ENCODE peak calls at places on chromosomes 13 and 19, in six cellular contexts. K is Peyer's patch, S is endothelial cell of umbilical vein, P is adrenal gland, Z is A549, R is ovary. V is an unnamed sample. For H3K4me1, the result is how much of the 10 kb centered on the place peaks cover.

GRCh38 chr13:31207630-31208549 is 8.1 kb downstream of the B3GLCT start:
- DNase-seq in P (peak), Z (no peak), S (no peak), R (peak), K (no peak), V (no peak)

GRCh38 chr13:20997301-20998061 is 63.9 kb downstream of the LATS2 start:
- DNase-seq in S (peak), P (no peak), R (no peak), K (no peak), Z (no peak), V (no peak)

GRCh38 chr19:7542556-7543348 is 7.2 kb downstream of the PNPLA6 start:
- DNase-seq in K (no peak), P (no peak), Z (no peak), S (no peak), R (no peak), V (no peak)

GRCh38 chr13:97127842-97128241 is 94.3 kb upstream of the MBNL2 start:
- DNase-seq in Z (no peak), P (no peak), K (no peak), R (no peak), S (no peak), V (no peak)

GRCh38 chr13:63501702-63502101 is 2086.1 kb upstream of the PCDH20 start:
- DNase-seq in R (no peak), Z (no peak), S (no peak), K (no peak), P (no peak), V (no peak)

GRCh38 chr19:13765395-13766094 is 1.2 kb downstream of the MRI1 start:
- DNase-seq in Z (no peak), R (no peak), S (no peak), P (no peak), K (no peak), V (no peak)

GRCh38 chr19:38385804-38386257 is 2.0 kb downstream of the GGN start:
- DNase-seq in S (no peak), P (no peak), R (no peak), Z (no peak), K (no peak), V (no peak)

GRCh38 chr13:78430166-78430791 is 173.1 kb downstream of the POU4F1 start:
- DNase-seq in R (no peak), P (no peak), Z (no peak), K (no peak), S (no peak), V (no peak)

GRCh38 chr13:53782400-53783030 is 753.9 kb downstream of the OLFM4 start:
- DNase-seq in P (peak), Z (peak), S (peak), K (no peak), R (no peak), V (peak)

GRCh38 chr19:49387936-49388372 is at the start of gene KASH5:
- DNase-seq in Z (peak), P (peak), K (peak), R (peak), S (peak), V (peak)

GRCh38 chr19:47049307-47049700 is 880 bp upstream of the TMEM160 start:
- DNase-seq in S (no peak), P (no peak), Z (no peak), K (no peak), R (no peak), V (no peak)

GRCh38 chr13:97310809-97311436 is 88.8 kb downstream of the MBNL2 start:
- DNase-seq in Z (no peak), K (no peak), R (no peak), P (no peak), S (no peak), V (no peak)

GRCh38 chr13:113861433-113862030 is 2.3 kb downstream of the GAS6 start:
- DNase-seq in K (no peak), S (no peak), R (no peak), P (no peak), Z (no peak), V (no peak)

GRCh38 chr13:75762066-75762937 is 126.2 kb downstream of the LMO7 start:
- DNase-seq in Z (peak), R (no peak), K (peak), S (peak), P (no peak), V (peak)

GRCh38 chr13:49258097-49258796 is 10.5 kb downstream of the CDADC1 start:
- DNase-seq in K (no peak), P (no peak), R (no peak), Z (no peak), S (no peak), V (no peak)

GRCh38 chr13:99955747-99956472 is 15.7 kb downstream of the ZIC5 start:
- DNase-seq in R (no peak), P (no peak), S (no peak), K (no peak), Z (no peak), V (no peak)

GRCh38 chr13:31794452-31794851 is 55.1 kb downstream of the RXFP2 start:
- DNase-seq in S (no peak), P (no peak), R (no peak), Z (no peak), K (no peak), V (no peak)

GRCh38 chr13:93260591-93260990 is 34.0 kb downstream of the GPC6 start:
- DNase-seq in K (no peak), S (no peak), P (no peak), Z (no peak), R (no peak), V (no peak)

GRCh38 chr19:21328402-21328801 is 808 bp downstream of the ZNF708 start:
- DNase-seq in K (no peak), S (no peak), R (no peak), P (no peak), Z (no peak), V (no peak)

GRCh38 chr19:45103200-45103624 is 10.2 kb downstream of the PPP1R37 start:
- DNase-seq in R (no peak), Z (no peak), K (peak), S (no peak), P (no peak), V (no peak)

GRCh38 chr13:99314640-99315176 is 7.5 kb upstream of the GPR183 start:
- DNase-seq in Z (no peak), R (no peak), S (peak), P (no peak), K (peak), V (no peak)

GRCh38 chr13:82878536-82878935 is 1003.7 kb downstream of the SLITRK1 start:
- DNase-seq in S (no peak), Z (no peak), P (no peak), K (no peak), R (no peak), V (no peak)

GRCh38 chr19:20863176-20863575 is 59.9 kb upstream of the ZNF85 start:
- DNase-seq in K (no peak), Z (no peak), R (no peak), P (peak), S (no peak), V (no peak)

GRCh38 chr13:23758783-23759527 is 130.2 kb downstream of the MIPEP start:
- DNase-seq in S (no peak), K (no peak), R (no peak), P (no peak), Z (no peak), V (no peak)

GRCh38 chr19:4597975-4598671 is 38.6 kb upstream of the SEMA6B start:
- DNase-seq in S (no peak), Z (peak), K (peak), R (no peak), P (peak), V (peak)

GRCh38 chr19:38683393-38684077 is 36.1 kb downstream of the ACTN4 start:
- DNase-seq in S (peak), P (peak), K (peak), R (peak), Z (peak), V (peak)

GRCh38 chr13:70842062-70842644 is 733.9 kb upstream of the KLHL1 start:
- DNase-seq in P (no peak), S (no peak), R (no peak), Z (no peak), K (no peak), V (no peak)

GRCh38 chr13:53242015-53242414 is 213.4 kb downstream of the OLFM4 start:
- DNase-seq in K (no peak), P (no peak), Z (no peak), S (no peak), R (no peak), V (no peak)

GRCh38 chr13:41678320-41678719 is 221.0 kb downstream of the RGCC start:
- DNase-seq in K (no peak), S (no peak), R (no peak), P (no peak), Z (no peak), V (no peak)

DNA sequence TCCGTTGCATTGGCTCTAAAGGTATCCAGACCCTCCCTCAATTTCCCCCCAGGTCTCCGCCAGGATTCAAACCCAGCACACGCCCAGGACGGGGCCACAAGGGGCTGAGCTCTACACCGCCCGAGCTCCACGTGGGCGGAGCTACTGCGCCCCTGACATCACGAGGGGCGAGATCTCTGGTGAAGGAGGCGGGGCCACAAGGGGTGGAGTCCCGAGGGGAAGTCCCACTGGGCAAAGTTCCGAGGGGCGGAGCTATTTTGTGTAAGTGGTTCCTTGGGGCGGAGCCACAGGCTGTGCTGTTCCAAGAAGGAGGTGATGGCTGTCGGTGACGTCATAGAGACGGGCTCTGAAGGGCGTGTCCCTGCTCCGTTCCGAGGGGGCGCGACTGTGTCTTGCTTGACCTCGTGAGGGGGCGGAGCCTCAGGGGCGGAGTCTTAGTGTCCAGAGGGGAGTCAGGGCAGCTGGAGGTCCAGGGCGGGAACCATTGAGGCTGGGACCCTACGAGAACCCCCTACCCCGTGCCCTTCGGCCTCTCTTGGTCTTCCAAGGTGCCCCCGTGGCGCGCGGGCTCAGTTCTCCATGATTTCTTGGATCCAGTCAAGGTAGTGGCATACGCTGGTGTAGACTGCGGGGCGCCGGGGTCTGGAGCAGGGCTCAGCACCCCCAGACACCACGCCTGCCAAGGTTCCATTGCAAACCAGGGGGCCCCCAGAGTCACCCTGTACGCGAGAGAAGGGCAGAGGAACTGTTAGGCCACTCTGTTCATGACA is 1.3 kb upstream of the KLK8 start:
- DNase-seq in P (no peak), Z (peak), R (no peak), S (no peak), K (no peak), V (no peak)
- TF ChIP-seq POLR2A in P (no peak), Z (no peak), R (no peak), S (no peak), K (no peak), V (no peak)

DNA sequence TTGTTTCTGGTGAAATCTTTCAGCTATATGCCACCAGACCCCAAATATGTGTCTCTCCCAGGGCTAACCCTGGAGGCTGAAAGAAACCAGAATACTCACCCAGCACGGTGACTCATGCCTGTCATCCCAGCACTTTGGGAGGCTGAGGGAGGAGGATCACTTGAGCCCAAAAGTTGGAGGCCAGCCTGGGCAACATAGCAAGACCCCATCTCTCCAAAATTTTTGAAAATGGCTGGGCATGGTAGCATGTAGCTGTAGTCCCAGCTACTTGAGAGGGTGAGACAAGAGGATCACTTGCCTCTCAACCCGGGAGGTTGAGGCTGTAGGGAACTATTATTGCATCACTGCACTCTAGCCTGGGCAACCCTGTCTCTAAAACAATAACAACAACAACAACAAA is 76.1 kb upstream of the UQCRFS1 start:
- DNase-seq in S (no peak), P (no peak), K (no peak), Z (no peak), R (no peak), V (no peak)
- TF ChIP-seq CTCF in S (no peak), P (no peak), K (no peak), Z (no peak), R (no peak), V (no peak)

GRCh38 chr13:40483601-40484000 is 182.8 kb downstream of the FOXO1 start:
- DNase-seq in P (no peak), S (no peak), Z (no peak), R (no peak), K (no peak), V (no peak)

GRCh38 chr13:40485611-40486517 is 180.6 kb downstream of the FOXO1 start:
- DNase-seq in R (no peak), Z (no peak), S (no peak), P (no peak), K (peak), V (no peak)

GRCh38 chr13:40484101-40484800 is 182.2 kb downstream of the FOXO1 start:
- DNase-seq in Z (no peak), R (no peak), K (no peak), S (no peak), P (peak), V (no peak)

GRCh38 chr13:40486518-40487163 is 179.8 kb downstream of the FOXO1 start:
- DNase-seq in P (no peak), R (no peak), K (no peak), S (no peak), Z (no peak), V (no peak)

GRCh38 chr13:40484981-40485380 is 181.5 kb downstream of the FOXO1 start:
- DNase-seq in K (no peak), R (no peak), Z (no peak), S (no peak), P (no peak), V (no peak)
- H3K4me1 ChIP-seq in K (under half), R (under half), Z (under half), S (under half), P (under half), V (under half)

DNA sequence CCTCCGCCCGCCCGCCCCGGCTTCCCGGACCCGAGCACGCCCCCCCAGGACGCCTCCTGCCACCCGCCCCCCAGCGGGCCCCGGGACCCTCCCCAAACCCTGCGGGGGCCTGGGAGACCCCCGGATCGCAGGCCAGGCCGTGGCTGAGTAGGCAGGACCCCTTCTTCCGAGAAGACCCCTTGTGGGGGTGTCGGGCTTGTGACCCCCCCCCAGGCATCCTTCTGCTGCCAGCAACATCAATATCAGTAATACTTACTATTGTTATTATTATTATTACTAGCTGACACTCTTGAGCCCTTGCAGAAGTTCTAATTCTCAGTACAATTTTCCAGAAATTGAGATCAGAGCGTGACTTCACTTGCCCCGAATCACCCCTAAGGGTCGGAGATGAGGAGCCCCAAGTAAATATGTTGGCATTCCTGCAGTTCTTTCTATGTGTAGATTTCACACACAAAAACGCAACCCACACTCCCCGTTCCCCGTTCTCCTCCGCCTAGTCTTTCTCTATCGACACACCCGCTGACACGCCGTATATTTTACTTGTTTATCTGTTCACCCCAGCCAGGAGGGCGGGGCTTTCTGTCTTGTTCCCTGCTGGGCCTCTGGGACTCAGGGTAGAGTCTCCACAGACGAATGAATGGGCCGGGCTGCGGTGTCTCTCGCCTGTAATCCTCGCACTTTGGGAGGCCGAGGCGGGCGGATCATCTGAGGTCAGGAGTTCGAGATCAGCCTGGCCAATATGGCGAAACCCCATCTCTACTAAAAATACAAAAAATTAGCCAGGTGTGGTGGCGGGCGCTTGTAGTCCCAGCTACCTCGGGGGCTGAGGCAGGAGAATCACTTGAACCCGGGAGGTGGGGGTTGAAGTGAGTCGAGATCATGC is 14.7 kb downstream of the TLE5 start:
- DNase-seq in S (peak), R (peak), K (peak), Z (peak), P (peak), V (peak)
- TF ChIP-seq POLR2A in S (no peak), R (peak), K (no peak), Z (no peak), P (no peak), V (no peak)

GRCh38 chr19:33438016-33438671 is 64.6 kb downstream of the CEBPG start:
- DNase-seq in Z (no peak), S (no peak), R (peak), K (no peak), P (no peak), V (no peak)
- TF ChIP-seq CTCF in Z (no peak), S (peak), R (no peak), K (no peak), P (no peak), V (no peak)

DNA sequence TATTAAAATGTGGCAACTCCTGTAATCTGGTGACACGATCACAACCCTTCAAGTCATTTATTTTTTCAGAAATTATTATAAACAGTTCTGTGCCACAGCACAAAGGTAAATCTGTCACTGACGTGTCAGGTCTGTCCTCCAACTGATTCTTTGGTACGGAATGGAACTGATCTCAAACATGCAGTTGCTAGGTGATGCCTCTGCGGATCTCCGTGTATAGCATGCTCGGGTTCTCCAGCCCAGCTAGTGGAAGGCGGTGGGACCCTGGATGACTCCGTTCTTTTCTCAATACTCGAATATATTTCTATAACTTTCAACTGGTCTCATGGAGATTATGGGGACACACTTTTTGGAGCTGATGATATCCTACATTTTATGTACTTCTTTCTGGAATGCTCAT is 11.0 kb downstream of the RANBP3 start:
- DNase-seq in Z (no peak), S (no peak), P (no peak), K (no peak), R (no peak), V (no peak)
- H3K4me1 ChIP-seq in Z (under half), S (under half), P (half or more), K (under half), R (under half), V (half or more)

GRCh38 chr19:5789201-5789795 is 1.7 kb downstream of the DUS3L start:
- DNase-seq in R (peak), Z (no peak), K (no peak), P (no peak), S (no peak), V (no peak)

GRCh38 chr19:5793188-5793587 is 2.2 kb upstream of the DUS3L start:
- DNase-seq in S (no peak), R (no peak), K (no peak), P (no peak), Z (no peak), V (no peak)

GRCh38 chr19:5789886-5790572 is 934 bp downstream of the DUS3L start:
- DNase-seq in S (no peak), R (peak), K (no peak), Z (no peak), P (no peak), V (no peak)

GRCh38 chr19:5792224-5792623 is 1.3 kb upstream of the DUS3L start:
- DNase-seq in K (no peak), S (no peak), P (no peak), R (no peak), Z (no peak), V (no peak)

DNA sequence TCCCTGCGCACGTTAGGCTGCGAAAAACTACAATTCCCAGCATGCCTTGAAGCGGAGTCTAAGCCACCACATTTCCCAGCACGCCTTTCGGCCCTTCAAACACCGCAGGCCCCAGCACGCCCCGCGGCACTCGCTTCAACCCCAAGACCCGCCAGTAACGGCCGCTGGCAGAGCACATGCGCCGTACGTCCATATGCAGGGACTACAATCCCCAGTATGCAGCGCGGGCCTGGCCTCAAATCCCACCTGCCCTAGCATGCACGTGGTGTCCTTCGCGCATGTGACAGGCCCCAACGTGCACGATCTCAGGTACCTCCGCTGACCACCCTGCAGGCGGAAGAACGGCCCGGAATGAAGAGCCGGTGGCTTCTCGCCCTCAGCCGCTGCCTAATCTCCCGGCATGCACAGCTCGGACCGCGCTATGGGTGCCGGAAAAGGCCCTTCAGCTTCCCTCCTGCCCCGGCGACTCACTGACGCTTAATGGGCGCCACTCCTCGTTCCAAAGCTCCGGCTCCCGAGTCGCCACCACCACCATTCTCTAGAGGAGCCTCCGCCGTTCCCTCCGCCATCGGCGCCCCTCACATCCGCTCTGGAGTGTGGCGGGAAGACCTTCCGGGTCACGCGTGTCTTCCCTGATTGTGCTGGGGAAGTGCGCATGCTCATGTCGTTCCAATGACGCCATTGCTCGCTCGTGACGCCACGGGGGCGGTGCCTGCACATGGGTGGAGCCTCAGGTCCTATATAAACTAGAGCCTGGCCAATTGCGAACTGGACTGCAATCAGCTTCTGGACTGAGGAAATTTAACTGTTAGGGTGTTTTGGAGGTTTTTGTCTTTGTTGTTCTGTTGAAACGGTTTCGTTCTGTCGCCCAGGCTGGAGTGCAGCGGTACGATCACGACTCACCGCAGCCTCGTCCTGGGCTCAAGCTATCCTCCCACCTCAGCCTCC is at the start of gene DUS3L:
- DNase-seq in Z (peak), K (peak), R (peak), S (peak), P (peak), V (peak)
- TF ChIP-seq POLR2A in Z (peak), K (peak), R (peak), S (peak), P (peak), V (peak)

GRCh38 chr19:1220452-1221037 is 15.0 kb downstream of the STK11 start:
- DNase-seq in Z (peak), R (no peak), S (no peak), K (no peak), P (no peak), V (no peak)
- TF ChIP-seq CTCF in Z (peak), R (no peak), S (no peak), K (no peak), P (no peak), V (no peak)